ENCODE peak calls at places on chromosomes 11 and 22, in ten cellular contexts. One of them, this sample, is unnamed.

GRCh38 chr11:78742430-78742829 is 167.8 kb upstream of the NARS2 start:
- DNase-seq in AG09309: no peak
- DNase-seq in mammary epithelial cell: peak; percentile 54
- DNase-seq in endothelial cell: no peak
- DNase-seq in GM06990: no peak
- DNase-seq in breast epithelium: peak; percentile 72
- DNase-seq in MCF 10A: peak; percentile 92
- DNase-seq in Calu3: peak; percentile 14
- DNase-seq in fibroblast of the aortic adventitia: peak; percentile 19
- DNase-seq in GM23338: no peak
- DNase-seq in this sample: no peak

GRCh38 chr22:44402196-44403111 is 89.7 kb upstream of the SHISAL1 start:
- DNase-seq in fibroblast of the aortic adventitia: no peak
- DNase-seq in mammary epithelial cell: no peak
- DNase-seq in AG09309: no peak
- DNase-seq in Calu3: no peak
- DNase-seq in GM23338: no peak
- DNase-seq in breast epithelium: no peak
- DNase-seq in endothelial cell: no peak
- DNase-seq in MCF 10A: no peak
- DNase-seq in GM06990: no peak
- DNase-seq in this sample: no peak

GRCh38 chr11:110299006-110299785 is 2.8 kb upstream of the RDX start:
- DNase-seq in MCF 10A: no peak
- DNase-seq in GM23338: no peak
- DNase-seq in breast epithelium: no peak
- DNase-seq in AG09309: no peak
- DNase-seq in mammary epithelial cell: no peak
- DNase-seq in Calu3: no peak
- DNase-seq in GM06990: no peak
- DNase-seq in endothelial cell: no peak
- DNase-seq in fibroblast of the aortic adventitia: no peak
- DNase-seq in this sample: no peak

GRCh38 chr11:95788921-95789505 is 569 bp downstream of the FAM76B start:
- DNase-seq in Calu3: peak; percentile 25
- DNase-seq in fibroblast of the aortic adventitia: peak; percentile 43
- DNase-seq in GM06990: no peak
- DNase-seq in AG09309: no peak
- DNase-seq in endothelial cell: peak; percentile 59
- DNase-seq in MCF 10A: peak; percentile 29
- DNase-seq in breast epithelium: no peak
- DNase-seq in mammary epithelial cell: peak; percentile 23
- DNase-seq in GM23338: peak; percentile 78
- DNase-seq in this sample: peak; percentile 38

GRCh38 chr22:33697640-33698039 is 222.6 kb downstream of the LARGE1 start:
- DNase-seq in Calu3: no peak
- DNase-seq in AG09309: no peak
- DNase-seq in MCF 10A: no peak
- DNase-seq in GM06990: no peak
- DNase-seq in fibroblast of the aortic adventitia: no peak
- DNase-seq in mammary epithelial cell: no peak
- DNase-seq in breast epithelium: no peak
- DNase-seq in endothelial cell: no peak
- DNase-seq in GM23338: no peak
- DNase-seq in this sample: no peak

GRCh38 chr11:85758026-85758425 is 52.9 kb downstream of the SYTL2 start:
- DNase-seq in MCF 10A: no peak
- DNase-seq in Calu3: no peak
- DNase-seq in fibroblast of the aortic adventitia: no peak
- DNase-seq in endothelial cell: no peak
- DNase-seq in GM23338: no peak
- DNase-seq in breast epithelium: no peak
- DNase-seq in GM06990: no peak
- DNase-seq in AG09309: no peak
- DNase-seq in mammary epithelial cell: no peak
- DNase-seq in this sample: no peak

GRCh38 chr11:44116433-44116832 is 21.0 kb downstream of the EXT2 start:
- DNase-seq in endothelial cell: no peak
- DNase-seq in breast epithelium: no peak
- DNase-seq in AG09309: no peak
- DNase-seq in MCF 10A: no peak
- DNase-seq in mammary epithelial cell: no peak
- DNase-seq in fibroblast of the aortic adventitia: no peak
- DNase-seq in GM06990: no peak
- DNase-seq in GM23338: no peak
- DNase-seq in Calu3: no peak
- DNase-seq in this sample: no peak

GRCh38 chr11:133710241-133710640 is 135.1 kb downstream of the SPATA19 start:
- DNase-seq in AG09309: no peak
- DNase-seq in GM23338: no peak
- DNase-seq in GM06990: no peak
- DNase-seq in MCF 10A: no peak
- DNase-seq in mammary epithelial cell: no peak
- DNase-seq in fibroblast of the aortic adventitia: no peak
- DNase-seq in endothelial cell: no peak
- DNase-seq in Calu3: no peak
- DNase-seq in breast epithelium: no peak
- DNase-seq in this sample: no peak

GRCh38 chr11:134880788-134881187 is 468.7 kb upstream of the B3GAT1 start:
- DNase-seq in GM06990: no peak
- DNase-seq in GM23338: no peak
- DNase-seq in fibroblast of the aortic adventitia: no peak
- DNase-seq in endothelial cell: no peak
- DNase-seq in mammary epithelial cell: no peak
- DNase-seq in AG09309: no peak
- DNase-seq in Calu3: no peak
- DNase-seq in MCF 10A: no peak
- DNase-seq in breast epithelium: no peak
- DNase-seq in this sample: no peak

GRCh38 chr11:35981581-35981980 is 37.7 kb downstream of the LDLRAD3 start:
- DNase-seq in GM06990: no peak
- DNase-seq in breast epithelium: no peak
- DNase-seq in endothelial cell: no peak
- DNase-seq in GM23338: no peak
- DNase-seq in fibroblast of the aortic adventitia: peak; percentile 50
- DNase-seq in Calu3: no peak
- DNase-seq in AG09309: no peak
- DNase-seq in MCF 10A: no peak
- DNase-seq in mammary epithelial cell: no peak
- DNase-seq in this sample: no peak

GRCh38 chr11:70612459-70613141 is 214.3 kb downstream of the CTTN start:
- DNase-seq in Calu3: no peak
- DNase-seq in mammary epithelial cell: no peak
- DNase-seq in GM06990: no peak
- DNase-seq in fibroblast of the aortic adventitia: no peak
- DNase-seq in GM23338: no peak
- DNase-seq in MCF 10A: no peak
- DNase-seq in AG09309: no peak
- DNase-seq in endothelial cell: no peak
- DNase-seq in breast epithelium: no peak
- DNase-seq in this sample: no peak

GRCh38 chr22:28424427-28425080 is 255.1 kb downstream of the TTC28 start:
- DNase-seq in breast epithelium: no peak
- DNase-seq in GM23338: no peak
- DNase-seq in endothelial cell: no peak
- DNase-seq in fibroblast of the aortic adventitia: peak; percentile 58
- DNase-seq in Calu3: no peak
- DNase-seq in MCF 10A: no peak
- DNase-seq in mammary epithelial cell: no peak
- DNase-seq in GM06990: no peak
- DNase-seq in AG09309: no peak
- DNase-seq in this sample: no peak

GRCh38 chr11:44212128-44212527 is 97.8 kb downstream of the ALX4 start:
- DNase-seq in mammary epithelial cell: no peak
- DNase-seq in MCF 10A: no peak
- DNase-seq in GM23338: no peak
- DNase-seq in Calu3: no peak
- DNase-seq in endothelial cell: no peak
- DNase-seq in breast epithelium: no peak
- DNase-seq in AG09309: no peak
- DNase-seq in GM06990: no peak
- DNase-seq in fibroblast of the aortic adventitia: no peak
- DNase-seq in this sample: no peak

GRCh38 chr11:62444271-62444833 is 25.5 kb downstream of the SCGB1A1 start:
- DNase-seq in GM23338: no peak
- DNase-seq in endothelial cell: no peak
- DNase-seq in breast epithelium: peak; percentile 69
- DNase-seq in GM06990: peak; percentile 20
- DNase-seq in mammary epithelial cell: no peak
- DNase-seq in Calu3: no peak
- DNase-seq in fibroblast of the aortic adventitia: peak; percentile 91
- DNase-seq in AG09309: no peak
- DNase-seq in MCF 10A: no peak
- DNase-seq in this sample: no peak

GRCh38 chr22:38462960-38463784 is 4.7 kb upstream of the KDELR3 start:
- DNase-seq in GM06990: no peak
- DNase-seq in AG09309: no peak
- DNase-seq in breast epithelium: no peak
- DNase-seq in endothelial cell: peak; percentile 69
- DNase-seq in MCF 10A: no peak
- DNase-seq in GM23338: peak; percentile 87
- DNase-seq in mammary epithelial cell: no peak
- DNase-seq in fibroblast of the aortic adventitia: no peak
- DNase-seq in Calu3: no peak
- DNase-seq in this sample: peak; percentile 60

GRCh38 chr11:131037873-131038272 is 121.6 kb upstream of the SNX19 start:
- DNase-seq in GM06990: no peak
- DNase-seq in AG09309: no peak
- DNase-seq in endothelial cell: no peak
- DNase-seq in Calu3: no peak
- DNase-seq in GM23338: peak; percentile 24
- DNase-seq in MCF 10A: no peak
- DNase-seq in fibroblast of the aortic adventitia: no peak
- DNase-seq in breast epithelium: no peak
- DNase-seq in mammary epithelial cell: no peak
- DNase-seq in this sample: no peak

GRCh38 chr11:80317612-80318011 is 876.8 kb upstream of the TENM4 start:
- DNase-seq in Calu3: no peak
- DNase-seq in endothelial cell: no peak
- DNase-seq in mammary epithelial cell: no peak
- DNase-seq in GM23338: no peak
- DNase-seq in AG09309: no peak
- DNase-seq in MCF 10A: no peak
- DNase-seq in GM06990: no peak
- DNase-seq in breast epithelium: no peak
- DNase-seq in fibroblast of the aortic adventitia: no peak
- DNase-seq in this sample: no peak

GRCh38 chr11:2109541-2110019 is 29.6 kb downstream of the IGF2 start:
- DNase-seq in GM23338: peak; percentile 43
- DNase-seq in AG09309: no peak
- DNase-seq in breast epithelium: no peak
- DNase-seq in MCF 10A: no peak
- DNase-seq in fibroblast of the aortic adventitia: no peak
- DNase-seq in endothelial cell: peak; percentile 58
- DNase-seq in GM06990: no peak
- DNase-seq in Calu3: no peak
- DNase-seq in mammary epithelial cell: no peak
- DNase-seq in this sample: no peak

GRCh38 chr11:44256673-44257291 is 53.2 kb downstream of the ALX4 start:
- DNase-seq in AG09309: no peak
- DNase-seq in Calu3: no peak
- DNase-seq in MCF 10A: no peak
- DNase-seq in breast epithelium: no peak
- DNase-seq in GM06990: no peak
- DNase-seq in GM23338: no peak
- DNase-seq in endothelial cell: no peak
- DNase-seq in mammary epithelial cell: no peak
- DNase-seq in fibroblast of the aortic adventitia: peak; percentile 45
- DNase-seq in this sample: no peak

GRCh38 chr11:12800032-12800671 is 125.9 kb downstream of the TEAD1 start:
- DNase-seq in AG09309: no peak
- DNase-seq in GM06990: no peak
- DNase-seq in fibroblast of the aortic adventitia: peak; percentile 62
- DNase-seq in MCF 10A: peak; percentile 80
- DNase-seq in mammary epithelial cell: peak; percentile 87
- DNase-seq in breast epithelium: no peak
- DNase-seq in Calu3: peak; percentile 65
- DNase-seq in GM23338: peak; percentile 46
- DNase-seq in endothelial cell: no peak
- DNase-seq in this sample: no peak

GRCh38 chr11:110777765-110778164 is 65.5 kb upstream of the ARHGAP20 start:
- DNase-seq in AG09309: no peak
- DNase-seq in GM06990: peak; percentile 16
- DNase-seq in breast epithelium: no peak
- DNase-seq in endothelial cell: no peak
- DNase-seq in MCF 10A: peak; percentile 68
- DNase-seq in mammary epithelial cell: peak; percentile 48
- DNase-seq in fibroblast of the aortic adventitia: peak; percentile 66
- DNase-seq in GM23338: no peak
- DNase-seq in Calu3: no peak
- DNase-seq in this sample: no peak

GRCh38 chr11:102309621-102310541 is 7.4 kb upstream of the BIRC3 start:
- DNase-seq in Calu3: no peak
- DNase-seq in fibroblast of the aortic adventitia: no peak
- DNase-seq in breast epithelium: no peak
- DNase-seq in GM06990: no peak
- DNase-seq in AG09309: no peak
- DNase-seq in MCF 10A: peak; percentile 86
- DNase-seq in GM23338: peak; percentile 87
- DNase-seq in endothelial cell: no peak
- DNase-seq in mammary epithelial cell: no peak
- DNase-seq in this sample: no peak
- TF ChIP-seq CTCF in Calu3: no peak
- TF ChIP-seq CTCF in fibroblast of the aortic adventitia: no peak
- TF ChIP-seq CTCF in breast epithelium: no peak
- TF ChIP-seq CTCF in GM06990: peak; percentile 20
- TF ChIP-seq CTCF in AG09309: peak; percentile 13
- TF ChIP-seq CTCF in MCF 10A: peak; percentile 26
- TF ChIP-seq CTCF in GM23338: peak; percentile 90
- TF ChIP-seq CTCF in endothelial cell: peak; percentile 28
- TF ChIP-seq CTCF in mammary epithelial cell: no peak
- TF ChIP-seq CTCF in this sample: peak; percentile 37

GRCh38 chr22:42692239-42693054 is 28.2 kb downstream of the A4GALT start:
- DNase-seq in Calu3: no peak
- DNase-seq in mammary epithelial cell: no peak
- DNase-seq in AG09309: no peak
- DNase-seq in endothelial cell: no peak
- DNase-seq in GM06990: peak; percentile 66
- DNase-seq in GM23338: peak; percentile 45
- DNase-seq in breast epithelium: no peak
- DNase-seq in fibroblast of the aortic adventitia: no peak
- DNase-seq in MCF 10A: no peak
- DNase-seq in this sample: no peak
- TF ChIP-seq CTCF in Calu3: no peak
- TF ChIP-seq CTCF in mammary epithelial cell: no peak
- TF ChIP-seq CTCF in AG09309: no peak
- TF ChIP-seq CTCF in endothelial cell: no peak
- TF ChIP-seq CTCF in GM06990: peak; percentile 70
- TF ChIP-seq CTCF in GM23338: peak; percentile 36
- TF ChIP-seq CTCF in breast epithelium: no peak
- TF ChIP-seq CTCF in fibroblast of the aortic adventitia: no peak
- TF ChIP-seq CTCF in MCF 10A: no peak
- TF ChIP-seq CTCF in this sample: no peak

GRCh38 chr11:128890543-128891409 is at the start of gene KCNJ5:
- DNase-seq in mammary epithelial cell: peak; percentile 39
- DNase-seq in GM06990: no peak
- DNase-seq in breast epithelium: no peak
- DNase-seq in AG09309: no peak
- DNase-seq in MCF 10A: peak; percentile 47
- DNase-seq in endothelial cell: peak; percentile 40
- DNase-seq in fibroblast of the aortic adventitia: peak; percentile 30
- DNase-seq in GM23338: peak; percentile 78
- DNase-seq in Calu3: peak; percentile 35
- DNase-seq in this sample: peak; percentile 43
- TF ChIP-seq CTCF in mammary epithelial cell: peak; percentile 19
- TF ChIP-seq CTCF in GM06990: no peak
- TF ChIP-seq CTCF in breast epithelium: peak; percentile 11
- TF ChIP-seq CTCF in AG09309: no peak
- TF ChIP-seq CTCF in MCF 10A: no peak
- TF ChIP-seq CTCF in endothelial cell: no peak
- TF ChIP-seq CTCF in fibroblast of the aortic adventitia: no peak
- TF ChIP-seq CTCF in GM23338: no peak
- TF ChIP-seq CTCF in Calu3: no peak
- TF ChIP-seq CTCF in this sample: no peak

GRCh38 chr11:64849600-64850356 is 5.3 kb upstream of the CDC42BPG start:
- DNase-seq in AG09309: no peak
- DNase-seq in mammary epithelial cell: no peak
- DNase-seq in fibroblast of the aortic adventitia: peak; percentile 72
- DNase-seq in MCF 10A: no peak
- DNase-seq in GM06990: no peak
- DNase-seq in breast epithelium: no peak
- DNase-seq in Calu3: no peak
- DNase-seq in endothelial cell: no peak
- DNase-seq in GM23338: no peak
- DNase-seq in this sample: no peak
- TF ChIP-seq CTCF in AG09309: peak; percentile 26
- TF ChIP-seq CTCF in mammary epithelial cell: no peak
- TF ChIP-seq CTCF in fibroblast of the aortic adventitia: peak; percentile 59
- TF ChIP-seq CTCF in MCF 10A: no peak
- TF ChIP-seq CTCF in GM06990: no peak
- TF ChIP-seq CTCF in breast epithelium: no peak
- TF ChIP-seq CTCF in Calu3: no peak
- TF ChIP-seq CTCF in endothelial cell: no peak
- TF ChIP-seq CTCF in GM23338: no peak
- TF ChIP-seq CTCF in this sample: no peak